ENCODE peak calls at places on chromosomes 2 and 18, in nine cellular contexts. U, T, Q, G, F, B, A, D and S are unnamed samples.

GRCh38 chr18:35030234-35030989 is 10.8 kb upstream of the MAPRE2 start:
- DNase-seq in B (no peak), Q (no peak), D (no peak), T (no peak), A (no peak), U (no peak), G (no peak), F (no peak), S (no peak)

GRCh38 chr2:96884299-96885156 is 14.6 kb upstream of the SEMA4C start:
- DNase-seq in G (no peak), B (no peak), F (no peak), T (no peak), D (no peak), Q (no peak), A (no peak), U (no peak), S (no peak)

GRCh38 chr2:205806126-205806905 is 124.0 kb downstream of the NRP2 start:
- DNase-seq in T (no peak), G (no peak), A (no peak), F (no peak), Q (no peak), D (no peak), B (no peak), U (no peak), S (no peak)

GRCh38 chr2:201517094-201517493 is 65.6 kb downstream of the STRADB start:
- DNase-seq in A (no peak), G (no peak), Q (no peak), U (no peak), B (peak; percentile 56), D (no peak), T (no peak), F (no peak), S (no peak)

GRCh38 chr2:101127319-101128056 is 23.7 kb downstream of the TBC1D8 start:
- DNase-seq in Q (no peak), B (no peak), F (no peak), D (no peak), G (no peak), A (no peak), T (no peak), U (no peak), S (no peak)

GRCh38 chr2:109582928-109583895 is 30.6 kb downstream of the SEPTIN10 start:
- DNase-seq in B (peak; percentile 3), D (no peak), U (no peak), G (no peak), F (no peak), T (no peak), Q (no peak), A (peak; percentile 36), S (no peak)

GRCh38 chr18:74524097-74524496 is 10.2 kb upstream of the CNDP1 start:
- DNase-seq in G (no peak), Q (no peak), A (peak; percentile 13), D (no peak), F (no peak), U (no peak), B (peak; percentile 7), T (no peak), S (no peak)

GRCh38 chr2:219082332-219082958 is 21.7 kb upstream of the IHH start:
- DNase-seq in A (no peak), U (no peak), T (no peak), Q (no peak), F (no peak), B (no peak), G (peak; percentile 48), D (no peak), S (no peak)

GRCh38 chr2:225124311-225124832 is 82.1 kb upstream of the DOCK10 start:
- DNase-seq in F (no peak), D (no peak), Q (no peak), U (no peak), B (peak; percentile 21), T (no peak), G (no peak), A (no peak), S (no peak)

GRCh38 chr18:72433756-72434155 is 110.4 kb downstream of the CBLN2 start:
- DNase-seq in B (no peak), U (no peak), A (no peak), G (no peak), D (no peak), F (no peak), T (no peak), Q (no peak), S (no peak)

GRCh38 chr2:119491776-119492525 is 32.3 kb downstream of the SCTR start:
- DNase-seq in B (peak; percentile 71), T (no peak), D (no peak), G (no peak), A (peak; percentile 83), F (no peak), Q (peak; percentile 44), U (no peak), S (peak; percentile 10)

GRCh38 chr2:231321021-231321420 is 74.5 kb upstream of the B3GNT7 start:
- DNase-seq in D (no peak), T (peak; percentile 46), U (no peak), Q (no peak), G (peak; percentile 80), B (no peak), A (no peak), F (no peak), S (no peak)

GRCh38 chr2:200052627-200053026 is 97.2 kb downstream of the MAIP1 start:
- DNase-seq in T (no peak), B (no peak), D (no peak), U (no peak), Q (no peak), G (no peak), F (no peak), A (no peak), S (no peak)

GRCh38 chr2:173161040-173161439 is 85.4 kb downstream of the MAP3K20 start:
- DNase-seq in B (peak; percentile 8), T (no peak), D (no peak), Q (no peak), A (no peak), G (no peak), U (no peak), F (no peak), S (peak; percentile 21)

GRCh38 chr2:31270136-31270535 is 36.2 kb downstream of the EHD3 start:
- DNase-seq in U (no peak), B (peak; percentile 76), F (no peak), A (peak; percentile 19), Q (no peak), T (no peak), D (no peak), G (no peak), S (no peak)

GRCh38 chr18:57895182-57895581 is 92.1 kb upstream of the ATP8B1 start:
- DNase-seq in B (no peak), U (no peak), D (no peak), T (no peak), A (no peak), F (no peak), Q (no peak), G (no peak), S (no peak)

GRCh38 chr2:28870146-28870891 is at the start of gene TRMT61B:
- DNase-seq in Q (peak; percentile 69), A (peak; percentile 84), F (peak; percentile 88), G (peak; percentile 99), U (peak; percentile 83), T (peak; percentile 96), D (peak; percentile 97), B (peak; percentile 93), S (peak; percentile 84)

GRCh38 chr2:211408485-211408884 is 852.1 kb downstream of the CPS1 start:
- DNase-seq in F (no peak), U (no peak), B (no peak), A (no peak), Q (no peak), G (no peak), T (peak; percentile 5), D (no peak), S (no peak)

GRCh38 chr2:44902178-44902577 is 39.3 kb upstream of the SIX3 start:
- DNase-seq in B (no peak), F (no peak), A (no peak), G (no peak), U (no peak), T (no peak), Q (no peak), D (no peak), S (no peak)

GRCh38 chr2:26203906-26204305 is 31.0 kb downstream of the GAREM2 start:
- DNase-seq in U (no peak), D (no peak), G (no peak), B (no peak), Q (no peak), F (no peak), A (no peak), T (no peak), S (no peak)

GRCh38 chr2:222907790-222908431 is 47.1 kb downstream of the ACSL3 start:
- DNase-seq in Q (no peak), B (peak; percentile 83), U (no peak), T (no peak), G (no peak), F (no peak), A (peak; percentile 27), D (no peak), S (no peak)

GRCh38 chr2:64202206-64202864 is 58.1 kb upstream of the PELI1 start:
- DNase-seq in B (peak; percentile 83), F (no peak), U (no peak), G (no peak), A (no peak), D (no peak), T (no peak), Q (no peak), S (peak; percentile 49)

GRCh38 chr2:201644001-201644400 is 698 bp upstream of the TMEM237 start:
- DNase-seq in B (peak; percentile 26), U (no peak), G (no peak), Q (no peak), D (no peak), F (no peak), T (peak; percentile 20), A (no peak), S (no peak)

GRCh38 chr2:21194828-21195227 is 71.1 kb downstream of the TDRD15 start:
- DNase-seq in A (no peak), T (peak; percentile 33), D (no peak), Q (no peak), U (no peak), B (no peak), G (no peak), F (no peak), S (no peak)

GRCh38 chr2:83860320-83860719 is 598.8 kb downstream of the SUCLG1 start:
- DNase-seq in D (no peak), U (no peak), Q (no peak), A (no peak), F (no peak), T (no peak), G (no peak), B (no peak), S (no peak)

GRCh38 chr2:154693941-154694340 is 4.6 kb upstream of the KCNJ3 start:
- DNase-seq in F (no peak), U (no peak), B (no peak), G (no peak), D (no peak), A (no peak), Q (no peak), T (no peak), S (no peak)

GRCh38 chr18:8019600-8019999 is 452.5 kb downstream of the PTPRM start:
- DNase-seq in T (no peak), A (no peak), F (no peak), D (no peak), G (no peak), B (no peak), U (no peak), Q (no peak), S (no peak)

GRCh38 chr18:3061581-3062416 is 48.9 kb upstream of the LPIN2 start:
- DNase-seq in Q (no peak), G (no peak), B (peak; percentile 25), A (no peak), T (no peak), U (no peak), F (no peak), D (no peak), S (no peak)

GRCh38 chr18:59988098-59988706 is 88.4 kb downstream of the PMAIP1 start:
- DNase-seq in F (peak; percentile 40), D (peak; percentile 67), T (peak; percentile 80), B (peak; percentile 74), A (peak; percentile 64), G (no peak), Q (peak; percentile 9), U (no peak), S (peak; percentile 60)

GRCh38 chr2:36352024-36352398 is 3.6 kb upstream of the CRIM1 start:
- DNase-seq in G (no peak), F (peak; percentile 12), T (peak; percentile 77), Q (no peak), U (peak; percentile 28), B (peak; percentile 64), D (no peak), A (no peak), S (no peak)

GRCh38 chr2:233846387-233847247 is 7.7 kb downstream of the HJURP start:
- DNase-seq in Q (no peak), B (no peak), T (no peak), G (peak; percentile 43), U (no peak), A (no peak), D (no peak), F (no peak), S (no peak)